ENCODE peak calls at places on chromosomes 5 and 9, in ten cellular contexts. One of them, this sample, is unnamed.

GRCh38 chr5:12330381-12330780 is 426.1 kb upstream of the CTNND2 start:
- DNase-seq in suprapubic skin: no peak
- DNase-seq in Right ventricle myocardium superior: no peak
- DNase-seq in HEK293T: no peak
- DNase-seq in stimulated activated CD8-positive, alpha-beta memory T cell treated with anti-CD3 and anti-CD28 coated beads, Interleukin-4, amount 100 ng/mL, for 4 hours: no peak
- DNase-seq in cardiac muscle cell: no peak
- DNase-seq in amygdala: no peak
- DNase-seq in dermis blood vessel endothelial cell: no peak
- DNase-seq in stimulated activated CD4-positive, alpha-beta T cell treated with anti-CD3 and anti-CD28 coated beads, TNF-alpha, amount 100 ng/mL, for 1 hour: no peak
- DNase-seq in PC-3: peak
- DNase-seq in this sample: no peak

GRCh38 chr5:167511-167910 is 23.8 kb upstream of the LRRC14B start:
- DNase-seq in stimulated activated CD4-positive, alpha-beta T cell treated with anti-CD3 and anti-CD28 coated beads, TNF-alpha, amount 100 ng/mL, for 1 hour: no peak
- DNase-seq in dermis blood vessel endothelial cell: no peak
- DNase-seq in PC-3: no peak
- DNase-seq in Right ventricle myocardium superior: no peak
- DNase-seq in HEK293T: no peak
- DNase-seq in stimulated activated CD8-positive, alpha-beta memory T cell treated with anti-CD3 and anti-CD28 coated beads, Interleukin-4, amount 100 ng/mL, for 4 hours: no peak
- DNase-seq in amygdala: no peak
- DNase-seq in cardiac muscle cell: no peak
- DNase-seq in suprapubic skin: no peak
- DNase-seq in this sample: no peak

GRCh38 chr9:134338394-134339182 is 12.3 kb downstream of the RXRA start:
- DNase-seq in amygdala: no peak
- DNase-seq in PC-3: no peak
- DNase-seq in stimulated activated CD8-positive, alpha-beta memory T cell treated with anti-CD3 and anti-CD28 coated beads, Interleukin-4, amount 100 ng/mL, for 4 hours: no peak
- DNase-seq in stimulated activated CD4-positive, alpha-beta T cell treated with anti-CD3 and anti-CD28 coated beads, TNF-alpha, amount 100 ng/mL, for 1 hour: no peak
- DNase-seq in Right ventricle myocardium superior: no peak
- DNase-seq in HEK293T: no peak
- DNase-seq in dermis blood vessel endothelial cell: no peak
- DNase-seq in suprapubic skin: no peak
- DNase-seq in cardiac muscle cell: no peak
- DNase-seq in this sample: no peak

GRCh38 chr5:62486672-62487071 is 74.1 kb downstream of the IPO11 start:
- DNase-seq in suprapubic skin: no peak
- DNase-seq in amygdala: no peak
- DNase-seq in dermis blood vessel endothelial cell: peak
- DNase-seq in stimulated activated CD8-positive, alpha-beta memory T cell treated with anti-CD3 and anti-CD28 coated beads, Interleukin-4, amount 100 ng/mL, for 4 hours: no peak
- DNase-seq in stimulated activated CD4-positive, alpha-beta T cell treated with anti-CD3 and anti-CD28 coated beads, TNF-alpha, amount 100 ng/mL, for 1 hour: no peak
- DNase-seq in Right ventricle myocardium superior: no peak
- DNase-seq in PC-3: peak
- DNase-seq in cardiac muscle cell: no peak
- DNase-seq in HEK293T: no peak
- DNase-seq in this sample: no peak

GRCh38 chr9:129885018-129885669 is 49.9 kb downstream of the USP20 start:
- DNase-seq in PC-3: peak
- DNase-seq in dermis blood vessel endothelial cell: peak
- DNase-seq in Right ventricle myocardium superior: peak
- DNase-seq in amygdala: no peak
- DNase-seq in HEK293T: peak
- DNase-seq in stimulated activated CD8-positive, alpha-beta memory T cell treated with anti-CD3 and anti-CD28 coated beads, Interleukin-4, amount 100 ng/mL, for 4 hours: no peak
- DNase-seq in stimulated activated CD4-positive, alpha-beta T cell treated with anti-CD3 and anti-CD28 coated beads, TNF-alpha, amount 100 ng/mL, for 1 hour: no peak
- DNase-seq in suprapubic skin: peak
- DNase-seq in cardiac muscle cell: no peak
- DNase-seq in this sample: no peak

GRCh38 chr5:5335708-5336211 is 86.7 kb upstream of the ICE1 start:
- DNase-seq in amygdala: no peak
- DNase-seq in stimulated activated CD8-positive, alpha-beta memory T cell treated with anti-CD3 and anti-CD28 coated beads, Interleukin-4, amount 100 ng/mL, for 4 hours: no peak
- DNase-seq in stimulated activated CD4-positive, alpha-beta T cell treated with anti-CD3 and anti-CD28 coated beads, TNF-alpha, amount 100 ng/mL, for 1 hour: no peak
- DNase-seq in PC-3: peak
- DNase-seq in cardiac muscle cell: no peak
- DNase-seq in suprapubic skin: no peak
- DNase-seq in Right ventricle myocardium superior: no peak
- DNase-seq in dermis blood vessel endothelial cell: no peak
- DNase-seq in HEK293T: no peak
- DNase-seq in this sample: no peak

GRCh38 chr9:37053684-37054512 is 19.8 kb upstream of the PAX5 start:
- DNase-seq in cardiac muscle cell: no peak
- DNase-seq in dermis blood vessel endothelial cell: no peak
- DNase-seq in HEK293T: no peak
- DNase-seq in stimulated activated CD4-positive, alpha-beta T cell treated with anti-CD3 and anti-CD28 coated beads, TNF-alpha, amount 100 ng/mL, for 1 hour: no peak
- DNase-seq in stimulated activated CD8-positive, alpha-beta memory T cell treated with anti-CD3 and anti-CD28 coated beads, Interleukin-4, amount 100 ng/mL, for 4 hours: no peak
- DNase-seq in Right ventricle myocardium superior: no peak
- DNase-seq in amygdala: no peak
- DNase-seq in PC-3: no peak
- DNase-seq in suprapubic skin: no peak
- DNase-seq in this sample: no peak

GRCh38 chr5:125134216-125135081 is 388.0 kb upstream of the ZNF608 start:
- DNase-seq in PC-3: peak
- DNase-seq in cardiac muscle cell: no peak
- DNase-seq in stimulated activated CD8-positive, alpha-beta memory T cell treated with anti-CD3 and anti-CD28 coated beads, Interleukin-4, amount 100 ng/mL, for 4 hours: no peak
- DNase-seq in Right ventricle myocardium superior: no peak
- DNase-seq in stimulated activated CD4-positive, alpha-beta T cell treated with anti-CD3 and anti-CD28 coated beads, TNF-alpha, amount 100 ng/mL, for 1 hour: no peak
- DNase-seq in dermis blood vessel endothelial cell: peak
- DNase-seq in HEK293T: no peak
- DNase-seq in amygdala: no peak
- DNase-seq in suprapubic skin: no peak
- DNase-seq in this sample: no peak

GRCh38 chr5:1859099-1859498 is 23.6 kb downstream of the IRX4 start:
- DNase-seq in stimulated activated CD4-positive, alpha-beta T cell treated with anti-CD3 and anti-CD28 coated beads, TNF-alpha, amount 100 ng/mL, for 1 hour: no peak
- DNase-seq in dermis blood vessel endothelial cell: no peak
- DNase-seq in amygdala: no peak
- DNase-seq in PC-3: no peak
- DNase-seq in cardiac muscle cell: no peak
- DNase-seq in stimulated activated CD8-positive, alpha-beta memory T cell treated with anti-CD3 and anti-CD28 coated beads, Interleukin-4, amount 100 ng/mL, for 4 hours: no peak
- DNase-seq in HEK293T: no peak
- DNase-seq in Right ventricle myocardium superior: no peak
- DNase-seq in suprapubic skin: no peak
- DNase-seq in this sample: no peak

GRCh38 chr9:130114741-130115140 is 57.5 kb upstream of the NCS1 start:
- DNase-seq in amygdala: no peak
- DNase-seq in PC-3: no peak
- DNase-seq in suprapubic skin: no peak
- DNase-seq in stimulated activated CD4-positive, alpha-beta T cell treated with anti-CD3 and anti-CD28 coated beads, TNF-alpha, amount 100 ng/mL, for 1 hour: no peak
- DNase-seq in dermis blood vessel endothelial cell: no peak
- DNase-seq in Right ventricle myocardium superior: no peak
- DNase-seq in cardiac muscle cell: no peak
- DNase-seq in stimulated activated CD8-positive, alpha-beta memory T cell treated with anti-CD3 and anti-CD28 coated beads, Interleukin-4, amount 100 ng/mL, for 4 hours: no peak
- DNase-seq in HEK293T: no peak
- DNase-seq in this sample: no peak

GRCh38 chr5:6785161-6785860 is 72.1 kb downstream of the TENT4A start:
- DNase-seq in suprapubic skin: no peak
- DNase-seq in Right ventricle myocardium superior: no peak
- DNase-seq in HEK293T: no peak
- DNase-seq in dermis blood vessel endothelial cell: no peak
- DNase-seq in stimulated activated CD4-positive, alpha-beta T cell treated with anti-CD3 and anti-CD28 coated beads, TNF-alpha, amount 100 ng/mL, for 1 hour: no peak
- DNase-seq in amygdala: no peak
- DNase-seq in stimulated activated CD8-positive, alpha-beta memory T cell treated with anti-CD3 and anti-CD28 coated beads, Interleukin-4, amount 100 ng/mL, for 4 hours: no peak
- DNase-seq in cardiac muscle cell: no peak
- DNase-seq in PC-3: no peak
- DNase-seq in this sample: no peak

GRCh38 chr9:122821278-122821952 is 7.0 kb downstream of the PDCL start:
- DNase-seq in suprapubic skin: peak
- DNase-seq in PC-3: no peak
- DNase-seq in stimulated activated CD8-positive, alpha-beta memory T cell treated with anti-CD3 and anti-CD28 coated beads, Interleukin-4, amount 100 ng/mL, for 4 hours: no peak
- DNase-seq in dermis blood vessel endothelial cell: peak
- DNase-seq in HEK293T: no peak
- DNase-seq in cardiac muscle cell: no peak
- DNase-seq in amygdala: no peak
- DNase-seq in stimulated activated CD4-positive, alpha-beta T cell treated with anti-CD3 and anti-CD28 coated beads, TNF-alpha, amount 100 ng/mL, for 1 hour: no peak
- DNase-seq in Right ventricle myocardium superior: no peak
- DNase-seq in this sample: no peak

GRCh38 chr9:81609782-81610738 is 79.3 kb downstream of the TLE1 start:
- DNase-seq in stimulated activated CD8-positive, alpha-beta memory T cell treated with anti-CD3 and anti-CD28 coated beads, Interleukin-4, amount 100 ng/mL, for 4 hours: no peak
- DNase-seq in PC-3: no peak
- DNase-seq in suprapubic skin: no peak
- DNase-seq in HEK293T: no peak
- DNase-seq in amygdala: no peak
- DNase-seq in Right ventricle myocardium superior: no peak
- DNase-seq in dermis blood vessel endothelial cell: no peak
- DNase-seq in stimulated activated CD4-positive, alpha-beta T cell treated with anti-CD3 and anti-CD28 coated beads, TNF-alpha, amount 100 ng/mL, for 1 hour: no peak
- DNase-seq in cardiac muscle cell: peak
- DNase-seq in this sample: no peak

GRCh38 chr5:57831942-57832341 is 349.3 kb upstream of the ACTBL2 start:
- DNase-seq in stimulated activated CD4-positive, alpha-beta T cell treated with anti-CD3 and anti-CD28 coated beads, TNF-alpha, amount 100 ng/mL, for 1 hour: no peak
- DNase-seq in PC-3: no peak
- DNase-seq in cardiac muscle cell: no peak
- DNase-seq in suprapubic skin: no peak
- DNase-seq in amygdala: no peak
- DNase-seq in dermis blood vessel endothelial cell: no peak
- DNase-seq in HEK293T: no peak
- DNase-seq in Right ventricle myocardium superior: no peak
- DNase-seq in stimulated activated CD8-positive, alpha-beta memory T cell treated with anti-CD3 and anti-CD28 coated beads, Interleukin-4, amount 100 ng/mL, for 4 hours: no peak
- DNase-seq in this sample: no peak

GRCh38 chr5:79771387-79771786 is 81.8 kb downstream of the CMYA5 start:
- DNase-seq in HEK293T: peak
- DNase-seq in stimulated activated CD8-positive, alpha-beta memory T cell treated with anti-CD3 and anti-CD28 coated beads, Interleukin-4, amount 100 ng/mL, for 4 hours: no peak
- DNase-seq in PC-3: no peak
- DNase-seq in Right ventricle myocardium superior: no peak
- DNase-seq in stimulated activated CD4-positive, alpha-beta T cell treated with anti-CD3 and anti-CD28 coated beads, TNF-alpha, amount 100 ng/mL, for 1 hour: no peak
- DNase-seq in dermis blood vessel endothelial cell: no peak
- DNase-seq in suprapubic skin: no peak
- DNase-seq in cardiac muscle cell: no peak
- DNase-seq in amygdala: no peak
- DNase-seq in this sample: no peak

GRCh38 chr5:135873831-135874230 is 21.8 kb downstream of the IL9 start:
- DNase-seq in cardiac muscle cell: no peak
- DNase-seq in suprapubic skin: no peak
- DNase-seq in PC-3: peak
- DNase-seq in dermis blood vessel endothelial cell: no peak
- DNase-seq in HEK293T: no peak
- DNase-seq in Right ventricle myocardium superior: no peak
- DNase-seq in stimulated activated CD4-positive, alpha-beta T cell treated with anti-CD3 and anti-CD28 coated beads, TNF-alpha, amount 100 ng/mL, for 1 hour: no peak
- DNase-seq in amygdala: no peak
- DNase-seq in stimulated activated CD8-positive, alpha-beta memory T cell treated with anti-CD3 and anti-CD28 coated beads, Interleukin-4, amount 100 ng/mL, for 4 hours: no peak
- DNase-seq in this sample: no peak

This sample was measured in cortex of kidney.